ENCODE peak calls at places on chromosomes 16 and 17, in five cellular contexts. One of them, this sample, is unnamed. For H3K36me3 and H3K4me1, the result is how much of the 10 kb centered on the place peaks cover.

GRCh38 chr16:54822502-54823291 is 108.0 kb upstream of the IRX5 start:
- DNase-seq in CD8-positive, alpha-beta memory T cell: no peak
- DNase-seq in heart right ventricle: no peak
- DNase-seq in left lung: no peak
- DNase-seq in mesenchymal stem cell: no peak
- DNase-seq in this sample: no peak

GRCh38 chr17:48551601-48552452 is 6.9 kb upstream of the HOXB2 start:
- DNase-seq in heart right ventricle: no peak
- DNase-seq in left lung: no peak
- DNase-seq in mesenchymal stem cell: peak
- DNase-seq in CD8-positive, alpha-beta memory T cell: no peak
- DNase-seq in this sample: peak

GRCh38 chr17:67784364-67785121 is 40.8 kb upstream of the BPTF start:
- DNase-seq in CD8-positive, alpha-beta memory T cell: no peak
- DNase-seq in heart right ventricle: peak
- DNase-seq in mesenchymal stem cell: no peak
- DNase-seq in left lung: no peak
- DNase-seq in this sample: peak

GRCh38 chr16:65476556-65476955 is 354.7 kb upstream of the CDH11 start:
- DNase-seq in left lung: no peak
- DNase-seq in heart right ventricle: no peak
- DNase-seq in CD8-positive, alpha-beta memory T cell: no peak
- DNase-seq in mesenchymal stem cell: no peak
- DNase-seq in this sample: no peak

GRCh38 chr17:45584092-45585036 is 93.8 kb upstream of the PLEKHM1 start:
- DNase-seq in heart right ventricle: peak
- DNase-seq in mesenchymal stem cell: peak
- DNase-seq in CD8-positive, alpha-beta memory T cell: peak
- DNase-seq in left lung: peak
- DNase-seq in this sample: peak

GRCh38 chr17:34562387-34562786 is 17.0 kb upstream of the TMEM132E start:
- DNase-seq in CD8-positive, alpha-beta memory T cell: no peak
- DNase-seq in left lung: no peak
- DNase-seq in heart right ventricle: no peak
- DNase-seq in mesenchymal stem cell: no peak
- DNase-seq in this sample: no peak

GRCh38 chr17:149897-150575 is 12.7 kb downstream of the SCGB1C2 start:
- DNase-seq in heart right ventricle: no peak
- DNase-seq in mesenchymal stem cell: no peak
- DNase-seq in left lung: peak
- DNase-seq in CD8-positive, alpha-beta memory T cell: no peak
- DNase-seq in this sample: peak

GRCh38 chr16:55433535-55433934 is 45.5 kb upstream of the MMP2 start:
- DNase-seq in CD8-positive, alpha-beta memory T cell: no peak
- DNase-seq in left lung: no peak
- DNase-seq in heart right ventricle: no peak
- DNase-seq in mesenchymal stem cell: no peak
- DNase-seq in this sample: no peak

GRCh38 chr16:2663553-2664521 is 18.5 kb upstream of the KCTD5 start:
- DNase-seq in heart right ventricle: no peak
- DNase-seq in mesenchymal stem cell: peak
- DNase-seq in left lung: no peak
- DNase-seq in CD8-positive, alpha-beta memory T cell: no peak
- DNase-seq in this sample: no peak

GRCh38 chr17:50051082-50051576 is 4.8 kb upstream of the ITGA3 start:
- DNase-seq in mesenchymal stem cell: peak
- DNase-seq in heart right ventricle: no peak
- DNase-seq in CD8-positive, alpha-beta memory T cell: no peak
- DNase-seq in left lung: no peak
- DNase-seq in this sample: peak

GRCh38 chr17:83080641-83081560 is 1.5 kb downstream of the METRNL start:
- DNase-seq in heart right ventricle: no peak
- DNase-seq in mesenchymal stem cell: peak
- DNase-seq in CD8-positive, alpha-beta memory T cell: peak
- DNase-seq in left lung: no peak
- DNase-seq in this sample: no peak

GRCh38 chr17:36034127-36034526 is 16.4 kb upstream of the CCL23 start:
- DNase-seq in mesenchymal stem cell: no peak
- DNase-seq in heart right ventricle: no peak
- DNase-seq in CD8-positive, alpha-beta memory T cell: no peak
- DNase-seq in left lung: no peak
- DNase-seq in this sample: no peak

GRCh38 chr17:46878055-46878454 is 26.7 kb downstream of the WNT9B start:
- DNase-seq in heart right ventricle: peak
- DNase-seq in CD8-positive, alpha-beta memory T cell: no peak
- DNase-seq in left lung: peak
- DNase-seq in mesenchymal stem cell: no peak
- DNase-seq in this sample: peak

GRCh38 chr16:29745126-29745852 is 501 bp downstream of the C16orf54 start:
- DNase-seq in mesenchymal stem cell: no peak
- DNase-seq in heart right ventricle: no peak
- DNase-seq in left lung: no peak
- DNase-seq in CD8-positive, alpha-beta memory T cell: peak
- DNase-seq in this sample: peak

GRCh38 chr16:22395960-22396359 is 21.5 kb upstream of the CDR2 start:
- DNase-seq in mesenchymal stem cell: no peak
- DNase-seq in left lung: no peak
- DNase-seq in heart right ventricle: no peak
- DNase-seq in CD8-positive, alpha-beta memory T cell: no peak
- DNase-seq in this sample: no peak

GRCh38 chr17:17672453-17673368 is 8.5 kb upstream of the RAI1 start:
- DNase-seq in left lung: no peak
- DNase-seq in CD8-positive, alpha-beta memory T cell: no peak
- DNase-seq in mesenchymal stem cell: no peak
- DNase-seq in heart right ventricle: no peak
- DNase-seq in this sample: no peak

GRCh38 chr17:17669851-17670232 is 11.4 kb upstream of the RAI1 start:
- DNase-seq in left lung: no peak
- DNase-seq in heart right ventricle: no peak
- DNase-seq in mesenchymal stem cell: no peak
- DNase-seq in CD8-positive, alpha-beta memory T cell: no peak
- DNase-seq in this sample: no peak

GRCh38 chr17:17671369-17672119 is 9.7 kb upstream of the RAI1 start:
- DNase-seq in CD8-positive, alpha-beta memory T cell: no peak
- DNase-seq in mesenchymal stem cell: no peak
- DNase-seq in left lung: no peak
- DNase-seq in heart right ventricle: peak
- DNase-seq in this sample: no peak

GRCh38 chr17:17669081-17669850 is 12.0 kb upstream of the RAI1 start:
- DNase-seq in heart right ventricle: no peak
- DNase-seq in left lung: no peak
- DNase-seq in mesenchymal stem cell: no peak
- DNase-seq in CD8-positive, alpha-beta memory T cell: no peak
- DNase-seq in this sample: no peak

GRCh38 chr17:17670701-17671319 is 10.4 kb upstream of the RAI1 start:
- DNase-seq in mesenchymal stem cell: no peak
- DNase-seq in heart right ventricle: no peak
- DNase-seq in left lung: no peak
- DNase-seq in CD8-positive, alpha-beta memory T cell: no peak
- DNase-seq in this sample: no peak
- H3K36me3 ChIP-seq in mesenchymal stem cell: under half
- H3K36me3 ChIP-seq in heart right ventricle: under half
- H3K36me3 ChIP-seq in left lung: under half
- H3K36me3 ChIP-seq in CD8-positive, alpha-beta memory T cell: under half
- H3K36me3 ChIP-seq in this sample: under half

GRCh38 chr16:85451646-85452363 is 161.3 kb upstream of the GSE1 start:
- DNase-seq in CD8-positive, alpha-beta memory T cell: no peak
- DNase-seq in heart right ventricle: no peak
- DNase-seq in mesenchymal stem cell: no peak
- DNase-seq in left lung: no peak
- DNase-seq in this sample: no peak
- H3K4me1 ChIP-seq in CD8-positive, alpha-beta memory T cell: under half
- H3K4me1 ChIP-seq in heart right ventricle: under half
- H3K4me1 ChIP-seq in mesenchymal stem cell: under half
- H3K4me1 ChIP-seq in left lung: under half
- H3K4me1 ChIP-seq in this sample: under half

GRCh38 chr17:64544742-64545141 is 38.0 kb downstream of the CEP95 start:
- DNase-seq in left lung: no peak
- DNase-seq in CD8-positive, alpha-beta memory T cell: no peak
- DNase-seq in heart right ventricle: no peak
- DNase-seq in mesenchymal stem cell: no peak
- DNase-seq in this sample: no peak
- H3K36me3 ChIP-seq in left lung: half or more
- H3K36me3 ChIP-seq in CD8-positive, alpha-beta memory T cell: under half
- H3K36me3 ChIP-seq in heart right ventricle: under half
- H3K36me3 ChIP-seq in mesenchymal stem cell: half or more
- H3K36me3 ChIP-seq in this sample: under half

DNA sequence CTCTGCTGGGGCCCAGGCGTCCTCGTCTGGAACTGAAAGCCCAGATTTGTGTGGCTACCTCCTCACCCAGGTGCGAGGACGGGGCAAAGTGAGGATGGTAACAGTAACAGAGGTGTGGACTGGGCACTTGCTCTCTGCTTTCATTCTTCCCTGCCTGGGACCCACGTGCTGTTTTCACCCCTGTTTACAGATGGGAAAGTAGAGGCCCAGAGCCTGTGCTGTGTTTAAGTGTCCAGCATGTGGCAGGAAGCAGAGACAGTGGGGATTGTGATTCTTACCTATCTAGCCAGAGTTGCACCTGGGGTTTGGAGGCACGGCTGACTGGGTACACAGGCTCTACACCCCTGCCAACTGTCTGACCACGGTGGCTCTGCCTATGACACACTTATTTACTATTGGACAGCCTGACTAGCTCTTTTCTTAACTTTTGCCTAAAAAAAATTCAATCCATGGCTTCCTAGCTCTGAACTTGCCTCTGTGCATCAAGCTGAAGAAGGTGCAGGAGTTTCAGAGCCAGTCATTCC is 155.4 kb downstream of the CLEC16A start:
- DNase-seq in heart right ventricle: no peak
- DNase-seq in mesenchymal stem cell: no peak
- DNase-seq in left lung: no peak
- DNase-seq in CD8-positive, alpha-beta memory T cell: no peak
- DNase-seq in this sample: no peak
- H3K4me1 ChIP-seq in heart right ventricle: under half
- H3K4me1 ChIP-seq in mesenchymal stem cell: under half
- H3K4me1 ChIP-seq in left lung: under half
- H3K4me1 ChIP-seq in CD8-positive, alpha-beta memory T cell: under half
- H3K4me1 ChIP-seq in this sample: under half

DNA sequence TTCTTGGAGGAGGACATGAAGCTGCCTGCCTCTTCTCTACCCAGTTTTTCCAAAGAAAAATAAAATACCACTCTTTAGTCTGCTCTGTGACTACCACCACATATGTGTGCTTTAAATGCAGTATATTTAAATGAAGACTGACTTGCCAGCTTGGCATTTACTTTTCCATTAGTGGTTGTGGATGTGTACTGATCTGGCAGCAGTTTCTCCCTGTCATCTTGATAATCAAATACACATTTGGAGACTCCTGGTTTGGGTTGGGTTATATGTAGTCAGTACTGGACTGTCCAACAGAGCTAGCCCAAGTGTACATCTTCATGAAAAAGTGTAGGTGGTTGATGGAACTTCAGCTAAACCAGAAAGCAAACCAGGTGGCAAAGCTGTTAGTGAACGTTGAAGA is 19.9 kb downstream of the COX10 start:
- DNase-seq in CD8-positive, alpha-beta memory T cell: no peak
- DNase-seq in left lung: no peak
- DNase-seq in mesenchymal stem cell: no peak
- DNase-seq in heart right ventricle: no peak
- DNase-seq in this sample: no peak
- H3K36me3 ChIP-seq in CD8-positive, alpha-beta memory T cell: under half
- H3K36me3 ChIP-seq in left lung: under half
- H3K36me3 ChIP-seq in mesenchymal stem cell: under half
- H3K36me3 ChIP-seq in heart right ventricle: under half
- H3K36me3 ChIP-seq in this sample: under half

GRCh38 chr17:79028496-79029326 is 4.7 kb downstream of the C1QTNF1 start:
- DNase-seq in heart right ventricle: no peak
- DNase-seq in mesenchymal stem cell: no peak
- DNase-seq in left lung: no peak
- DNase-seq in CD8-positive, alpha-beta memory T cell: no peak
- DNase-seq in this sample: no peak
- H3K4me1 ChIP-seq in heart right ventricle: under half
- H3K4me1 ChIP-seq in mesenchymal stem cell: under half
- H3K4me1 ChIP-seq in left lung: under half
- H3K4me1 ChIP-seq in CD8-positive, alpha-beta memory T cell: under half
- H3K4me1 ChIP-seq in this sample: under half

GRCh38 chr17:42566215-42566872 is 556 bp upstream of the MLX start:
- DNase-seq in CD8-positive, alpha-beta memory T cell: no peak
- DNase-seq in mesenchymal stem cell: no peak
- DNase-seq in left lung: no peak
- DNase-seq in heart right ventricle: no peak
- DNase-seq in this sample: no peak
- H3K36me3 ChIP-seq in CD8-positive, alpha-beta memory T cell: under half
- H3K36me3 ChIP-seq in mesenchymal stem cell: half or more
- H3K36me3 ChIP-seq in left lung: half or more
- H3K36me3 ChIP-seq in heart right ventricle: under half
- H3K36me3 ChIP-seq in this sample: under half

GRCh38 chr17:66548659-66549311 is 246.4 kb downstream of the PRKCA start:
- DNase-seq in left lung: no peak
- DNase-seq in CD8-positive, alpha-beta memory T cell: no peak
- DNase-seq in mesenchymal stem cell: peak
- DNase-seq in heart right ventricle: no peak
- DNase-seq in this sample: no peak
- H3K4me1 ChIP-seq in left lung: under half
- H3K4me1 ChIP-seq in CD8-positive, alpha-beta memory T cell: under half
- H3K4me1 ChIP-seq in mesenchymal stem cell: under half
- H3K4me1 ChIP-seq in heart right ventricle: under half
- H3K4me1 ChIP-seq in this sample: under half